ENCODE peak calls at places on chromosomes 4 and X, in eight cellular contexts. I is endothelial cell, P is RPMI7951, X is AG04450, Y is EL, T is activated gamma-delta T cell treated with Interleukin-2 at 50 U/mL for 16 hours, V is CMK, A is ovary. O is an unnamed sample.

GRCh38 chr4:114384629-114385028 is 214.0 kb upstream of the UGT8 start:
- DNase-seq in P (peak; percentile 17), V (no peak), X (peak; percentile 27), A (no peak), Y (peak; percentile 53), T (no peak), I (peak; percentile 10), O (no peak)

GRCh38 chr4:147727476-147728028 is 4.3 kb upstream of the ARHGAP10 start:
- DNase-seq in P (no peak), A (no peak), X (no peak), V (no peak), I (no peak), T (no peak), Y (no peak), O (no peak)

GRCh38 chr4:73869130-73870055 is at the start of gene CXCL1:
- DNase-seq in X (no peak), P (peak; percentile 63), V (no peak), A (no peak), Y (peak; percentile 61), I (peak; percentile 54), T (no peak), O (peak; percentile 23)

GRCh38 chr4:127400736-127401346 is 231.9 kb upstream of the INTU start:
- DNase-seq in T (no peak), V (peak; percentile 11), X (peak; percentile 63), Y (peak; percentile 69), P (peak; percentile 64), A (peak; percentile 31), I (peak; percentile 72), O (peak; percentile 76)

GRCh38 chrX:121642415-121642814 is 595.0 kb downstream of the GLUD2 start:
- DNase-seq in V (no peak), I (no peak), T (no peak), X (no peak), A (no peak), Y (peak; percentile 46), P (peak; percentile 26), O (no peak)

GRCh38 chr4:212438-213174 is 88.3 kb downstream of the ZNF718 start:
- DNase-seq in A (peak; percentile 68), V (no peak), P (peak; percentile 44), T (no peak), I (peak; percentile 82), Y (peak; percentile 87), X (peak; percentile 30), O (peak; percentile 80)

GRCh38 chr4:96035727-96036126 is 195.8 kb downstream of the PDHA2 start:
- DNase-seq in X (no peak), Y (no peak), P (no peak), A (no peak), V (no peak), I (peak; percentile 11), T (no peak), O (no peak)

GRCh38 chr4:73684097-73684496 is 56.3 kb upstream of the CXCL8 start:
- DNase-seq in A (no peak), P (no peak), T (no peak), V (no peak), I (no peak), X (no peak), Y (no peak), O (no peak)

GRCh38 chr4:5678977-5679376 is 29.4 kb downstream of the EVC2 start:
- DNase-seq in I (no peak), V (no peak), A (no peak), X (peak; percentile 6), Y (peak; percentile 67), P (peak; percentile 5), T (no peak), O (no peak)

GRCh38 chr4:151653548-151653918 is 107.3 kb downstream of the GATB start:
- DNase-seq in T (no peak), I (no peak), Y (peak; percentile 22), P (peak; percentile 11), X (no peak), A (no peak), V (no peak), O (no peak)

GRCh38 chrX:81336455-81337144 is 134.7 kb downstream of the SH3BGRL start:
- DNase-seq in I (no peak), Y (no peak), X (no peak), A (no peak), V (no peak), T (no peak), P (no peak), O (no peak)

GRCh38 chr4:96315815-96316214 is 475.9 kb downstream of the PDHA2 start:
- DNase-seq in V (no peak), P (no peak), A (no peak), I (no peak), T (no peak), X (no peak), Y (no peak), O (no peak)

GRCh38 chr4:107794001-107794400 is 30.7 kb upstream of the SGMS2 start:
- DNase-seq in I (no peak), T (no peak), A (no peak), Y (no peak), X (no peak), V (no peak), P (no peak), O (no peak)

GRCh38 chrX:77668391-77669237 is 117.4 kb downstream of the ATRX start:
- DNase-seq in T (no peak), A (no peak), V (no peak), Y (peak; percentile 41), X (no peak), I (no peak), P (peak; percentile 55), O (no peak)

GRCh38 chr4:138749303-138749702 is 266.3 kb upstream of the NOCT start:
- DNase-seq in Y (peak; percentile 60), P (no peak), T (no peak), A (no peak), V (no peak), X (peak; percentile 45), I (no peak), O (no peak)

GRCh38 chr4:163681208-163681821 is 186.8 kb downstream of the TMA16 start:
- DNase-seq in V (peak; percentile 27), P (peak; percentile 13), X (no peak), T (no peak), A (no peak), I (peak; percentile 13), Y (no peak), O (peak; percentile 29)